ENCODE peak calls at places on chromosomes 6 and 20, in four cellular contexts. Q is GM06990, O is uterus, D is GM12865. B is an unnamed sample.

GRCh38 chr6:25641377-25641776 is 10.6 kb upstream of the SCGN start:
- DNase-seq in Q (no peak), O (no peak), D (no peak), B (no peak)

GRCh38 chr6:146050168-146050567 is 21.3 kb downstream of the GRM1 start:
- DNase-seq in D (no peak), Q (no peak), O (no peak), B (no peak)

GRCh38 chr6:116223355-116223754 is 30.5 kb downstream of the TSPYL4 start:
- DNase-seq in D (no peak), O (no peak), Q (no peak), B (no peak)

GRCh38 chr20:31630187-31630790 is 7.4 kb upstream of the COX4I2 start:
- DNase-seq in O (no peak), Q (no peak), D (peak; percentile 19), B (no peak)

GRCh38 chr6:90406142-90406794 is 109.6 kb upstream of the BACH2 start:
- DNase-seq in D (peak; percentile 8), O (no peak), Q (no peak), B (no peak)

GRCh38 chr6:11386323-11386722 is 151.2 kb upstream of the TMEM170B start:
- DNase-seq in Q (peak; percentile 63), D (peak; percentile 93), O (no peak), B (no peak)

GRCh38 chr6:141218583-141218982 is 914.1 kb upstream of the GJE1 start:
- DNase-seq in D (no peak), Q (no peak), O (no peak), B (no peak)

GRCh38 chr6:76706566-76706965 is 634.1 kb upstream of the IMPG1 start:
- DNase-seq in D (no peak), O (no peak), Q (no peak), B (no peak)

GRCh38 chr20:39069976-39070375 is 107.8 kb downstream of the DHX35 start:
- DNase-seq in D (no peak), O (no peak), Q (no peak), B (no peak)

GRCh38 chr6:105648276-105648675 is 245.4 kb upstream of the PREP start:
- DNase-seq in O (no peak), D (peak; percentile 36), Q (no peak), B (no peak)

GRCh38 chr6:56520218-56520617 is 122.5 kb downstream of the DST start:
- DNase-seq in Q (no peak), O (no peak), D (no peak), B (no peak)

GRCh38 chr6:34630040-34630439 is 66.5 kb downstream of the ILRUN start:
- DNase-seq in O (no peak), Q (no peak), D (no peak), B (no peak)

GRCh38 chr6:108113557-108114519 is 39.3 kb upstream of the OSTM1 start:
- DNase-seq in O (peak; percentile 16), Q (peak; percentile 24), D (peak; percentile 27), B (no peak)

GRCh38 chr6:85482206-85483040 is 32.5 kb downstream of the NT5E start:
- DNase-seq in O (peak; percentile 37), D (no peak), Q (no peak), B (no peak)

GRCh38 chr20:4304601-4305000 is 289.2 kb upstream of the RNF24 start:
- DNase-seq in D (no peak), O (no peak), Q (no peak), B (no peak)

GRCh38 chr6:149889321-149889720 is 8.6 kb downstream of the RAET1E start:
- DNase-seq in O (no peak), D (no peak), Q (no peak), B (no peak)

GRCh38 chr6:19301980-19302379 is 535.2 kb upstream of the ID4 start:
- DNase-seq in O (no peak), Q (no peak), D (no peak), B (no peak)

GRCh38 chr6:170091000-170091638 is 199.8 kb downstream of the DLL1 start:
- DNase-seq in Q (no peak), D (no peak), O (peak; percentile 6), B (no peak)

GRCh38 chr6:52081237-52081636 is 6.2 kb downstream of the PKHD1 start:
- DNase-seq in D (no peak), O (no peak), Q (no peak), B (no peak)

GRCh38 chr6:4459981-4460380 is 316.2 kb upstream of the CDYL start:
- DNase-seq in D (no peak), Q (no peak), O (no peak), B (no peak)

GRCh38 chr20:2299301-2299700 is 3.5 kb downstream of the TGM3 start:
- DNase-seq in Q (no peak), D (no peak), O (no peak), B (no peak)

GRCh38 chr6:147222160-147222838 is 18.1 kb downstream of the STXBP5 start:
- DNase-seq in O (no peak), Q (no peak), D (peak; percentile 20), B (no peak)

GRCh38 chr20:2172305-2173175 is 70.9 kb downstream of the STK35 start:
- DNase-seq in D (peak; percentile 52), O (peak; percentile 78), Q (peak; percentile 16), B (peak; percentile 27)

GRCh38 chr20:41426361-41426900 is 59.8 kb upstream of the EMILIN3 start:
- DNase-seq in D (no peak), Q (no peak), O (no peak), B (no peak)
- TF ChIP-seq CTCF in D (no peak), Q (no peak), O (no peak), B (no peak)

GRCh38 chr20:858011-858410 is 24.5 kb downstream of the FAM110A start:
- DNase-seq in Q (no peak), O (no peak), D (no peak), B (no peak)

GRCh38 chr20:856361-856775 is 22.9 kb downstream of the FAM110A start:
- DNase-seq in O (no peak), Q (no peak), D (no peak), B (no peak)

GRCh38 chr20:853406-853996 is 20.0 kb downstream of the FAM110A start:
- DNase-seq in Q (no peak), O (no peak), D (no peak), B (no peak)

GRCh38 chr20:854601-855000 is 21.1 kb downstream of the FAM110A start:
- DNase-seq in D (no peak), O (no peak), Q (no peak), B (no peak)

DNA sequence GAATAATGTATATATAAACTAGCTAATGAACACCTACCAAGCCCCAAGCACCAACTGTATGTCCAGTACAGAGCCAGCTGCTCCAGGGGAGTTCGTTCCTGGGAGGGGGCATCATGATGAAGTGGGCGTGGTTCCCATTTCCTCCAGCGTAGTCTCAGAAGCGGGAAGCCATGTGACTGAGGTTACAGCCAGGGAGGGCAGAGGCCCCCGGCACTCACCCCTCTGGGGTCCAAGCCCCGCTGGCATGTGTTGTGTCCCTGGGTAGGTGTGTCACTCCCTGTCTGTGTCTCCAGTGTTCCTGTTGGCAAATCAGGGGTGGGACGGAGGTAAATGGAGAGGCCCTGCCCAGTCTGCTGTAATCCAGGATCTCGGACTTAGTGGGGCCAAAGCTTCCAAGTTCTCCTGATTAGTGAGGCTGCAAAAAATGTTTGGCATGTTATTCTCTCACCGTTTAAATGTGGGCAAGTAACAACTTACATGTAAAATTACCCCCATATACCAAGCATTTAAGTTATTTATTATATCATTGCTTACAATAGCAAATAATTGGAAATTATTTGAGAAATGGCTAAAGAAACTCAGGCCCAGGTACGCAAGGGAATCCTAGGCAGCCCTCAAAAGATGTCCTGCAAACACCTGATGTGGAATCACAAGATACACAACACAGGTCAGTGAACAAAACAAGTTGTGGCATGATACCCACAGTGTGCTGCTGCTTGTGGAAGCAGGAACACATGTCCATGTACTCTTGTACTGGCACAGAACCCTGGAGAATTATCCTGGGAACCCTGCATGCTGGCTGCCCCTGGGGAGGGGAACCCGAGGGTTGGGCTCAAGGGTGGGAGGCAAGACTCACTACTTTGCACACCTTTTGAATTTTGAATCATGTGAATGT is 22.2 kb downstream of the FAM110A start:
- DNase-seq in Q (no peak), O (no peak), D (no peak), B (no peak)
- TF ChIP-seq CTCF in Q (no peak), O (no peak), D (no peak), B (no peak)

GRCh38 chr20:53914861-53915458 is 155.4 kb downstream of the BCAS1 start:
- DNase-seq in Q (no peak), D (no peak), O (no peak), B (no peak)
- TF ChIP-seq CTCF in Q (no peak), D (no peak), O (no peak), B (no peak)

GRCh38 chr20:15642099-15642498 is 931.1 kb downstream of the KIF16B start:
- DNase-seq in O (no peak), D (no peak), Q (no peak), B (no peak)

GRCh38 chr20:15639839-15640238 is 933.4 kb downstream of the KIF16B start:
- DNase-seq in D (no peak), O (no peak), Q (no peak), B (no peak)

GRCh38 chr20:15638781-15639180 is 934.5 kb downstream of the KIF16B start:
- DNase-seq in D (no peak), O (no peak), Q (no peak), B (no peak)

GRCh38 chr20:15642676-15643075 is 930.6 kb downstream of the KIF16B start:
- DNase-seq in O (no peak), D (no peak), Q (no peak), B (no peak)

GRCh38 chr20:15643713-15644112 is 929.5 kb downstream of the KIF16B start:
- DNase-seq in Q (no peak), D (peak; percentile 22), O (no peak), B (no peak)
- TF ChIP-seq CTCF in Q (peak; percentile 26), D (peak; percentile 21), O (no peak), B (peak; percentile 7)

DNA sequence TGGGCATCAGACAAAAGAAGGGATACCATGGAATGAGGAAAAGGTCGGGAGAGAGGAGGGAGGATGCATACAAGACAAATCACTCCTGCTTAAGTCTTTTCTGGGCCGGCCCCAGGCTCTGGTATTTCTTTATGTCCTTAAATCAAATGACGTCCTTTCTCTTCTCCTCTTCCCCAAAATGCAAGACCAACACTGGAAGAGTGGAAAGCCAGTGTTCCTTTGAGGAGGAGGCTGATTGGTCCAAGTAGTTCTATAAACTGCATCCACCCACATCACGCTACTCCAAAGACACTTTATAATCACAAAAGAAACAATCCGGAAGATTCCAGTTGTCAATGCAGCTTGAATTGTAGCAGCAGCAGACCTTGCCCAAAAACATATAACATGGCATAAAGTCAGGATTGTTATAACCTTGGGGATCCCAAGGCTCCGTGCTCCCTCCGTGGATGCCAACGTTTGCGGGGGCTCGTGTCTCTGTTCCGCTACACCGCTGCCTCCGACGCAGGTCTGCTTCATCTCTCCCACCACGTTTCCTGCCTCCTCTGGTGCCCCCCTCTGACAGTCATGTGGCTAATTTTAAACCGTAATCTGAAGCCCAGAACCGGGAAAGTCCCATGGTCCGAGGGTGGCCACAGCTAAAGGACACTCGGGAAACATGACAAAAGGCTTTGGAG is 47.1 kb downstream of the MCUR1 start:
- DNase-seq in D (peak; percentile 26), Q (no peak), O (peak; percentile 61), B (no peak)
- TF ChIP-seq CTCF in D (no peak), Q (peak; percentile 17), O (peak; percentile 53), B (no peak)

GRCh38 chr20:24149881-24150307 is 161.3 kb upstream of the GGTLC1 start:
- DNase-seq in Q (no peak), O (no peak), D (peak; percentile 15), B (no peak)
- TF ChIP-seq CTCF in Q (peak; percentile 60), O (no peak), D (peak; percentile 66), B (peak; percentile 32)

GRCh38 chr6:10030942-10031537 is 383.8 kb downstream of the TFAP2A start:
- DNase-seq in D (peak; percentile 18), O (no peak), Q (no peak), B (no peak)
- TF ChIP-seq CTCF in D (peak; percentile 45), O (no peak), Q (peak; percentile 52), B (peak; percentile 30)